ENCODE peak calls at places on chromosome 2, in seven cellular contexts. C, P, T, E, V, F and N are unnamed samples.
A peak's percentile ranks its signal among the peaks of the same experiment; 100 is the strongest.

GRCh38 chr2:149034406-149034805 is 4.1 kb upstream of the LYPD6B start:
- DNase-seq in C (no peak), P (no peak), T (no peak), E (no peak), V (no peak), F (no peak), N (no peak)

GRCh38 chr2:111119004-111119846 is 1.5 kb upstream of the BCL2L11 start:
- DNase-seq in C (peak; percentile 78), P (no peak), T (no peak), E (no peak), V (no peak), F (no peak), N (no peak)

GRCh38 chr2:182503886-182504285 is 77.0 kb upstream of the PDE1A start:
- DNase-seq in C (no peak), P (peak; percentile 18), T (no peak), E (no peak), V (no peak), F (no peak), N (no peak)

GRCh38 chr2:117407746-117408145 is 406.7 kb upstream of the DDX18 start:
- DNase-seq in C (no peak), P (no peak), T (no peak), E (no peak), V (no peak), F (no peak), N (no peak)

GRCh38 chr2:17800693-17801458 is 15.4 kb upstream of the MSGN1 start:
- DNase-seq in C (no peak), P (no peak), T (no peak), E (no peak), V (no peak), F (no peak), N (no peak)

GRCh38 chr2:49175831-49176230 is 21.5 kb upstream of the FSHR start:
- DNase-seq in C (no peak), P (no peak), T (no peak), E (no peak), V (no peak), F (no peak), N (no peak)

GRCh38 chr2:106105151-106105922 is 88.8 kb downstream of the UXS1 start:
- DNase-seq in C (no peak), P (no peak), T (no peak), E (no peak), V (no peak), F (peak; percentile 24), N (no peak)

GRCh38 chr2:17800219-17800618 is 16.0 kb upstream of the MSGN1 start:
- DNase-seq in C (no peak), P (no peak), T (no peak), E (no peak), V (no peak), F (no peak), N (no peak)

GRCh38 chr2:222637072-222637471 is 18.8 kb downstream of the FARSB start:
- DNase-seq in C (no peak), P (no peak), T (no peak), E (no peak), V (no peak), F (no peak), N (no peak)

GRCh38 chr2:191441761-191442160 is 196.6 kb downstream of the MYO1B start:
- DNase-seq in C (no peak), P (peak; percentile 90), T (no peak), E (no peak), V (no peak), F (no peak), N (no peak)

GRCh38 chr2:100742884-100743283 is 77.1 kb upstream of the NPAS2 start:
- DNase-seq in C (no peak), P (peak; percentile 95), T (no peak), E (peak; percentile 43), V (no peak), F (no peak), N (no peak)

GRCh38 chr2:84486436-84487115 is 27.5 kb upstream of the SUCLG1 start:
- DNase-seq in C (no peak), P (peak; percentile 9), T (no peak), E (peak; percentile 75), V (no peak), F (peak; percentile 73), N (peak; percentile 61)

GRCh38 chr2:134836986-134837385 is 1.4 kb upstream of the ACMSD start:
- DNase-seq in C (no peak), P (peak; percentile 59), T (no peak), E (peak; percentile 87), V (no peak), F (peak; percentile 52), N (peak; percentile 94)

GRCh38 chr2:2326053-2326452 is 5.0 kb downstream of the MYT1L start:
- DNase-seq in C (no peak), P (no peak), T (no peak), E (no peak), V (no peak), F (no peak), N (no peak)

GRCh38 chr2:170022692-170023091 is 155.3 kb upstream of the MYO3B start:
- DNase-seq in C (no peak), P (peak; percentile 83), T (no peak), E (peak; percentile 69), V (no peak), F (no peak), N (peak; percentile 80)

GRCh38 chr2:176650101-176650500 is 380.9 kb downstream of the MTX2 start:
- DNase-seq in C (no peak), P (no peak), T (no peak), E (no peak), V (no peak), F (no peak), N (no peak)

GRCh38 chr2:181915096-181915495 is 23.6 kb downstream of the ITPRID2 start:
- DNase-seq in C (no peak), P (no peak), T (no peak), E (no peak), V (no peak), F (no peak), N (no peak)

GRCh38 chr2:96159084-96159830 is 14.0 kb upstream of the DUSP2 start:
- DNase-seq in C (no peak), P (no peak), T (no peak), E (no peak), V (no peak), F (no peak), N (no peak)

GRCh38 chr2:215933141-215933540 is 80.2 kb downstream of the MREG start:
- DNase-seq in C (no peak), P (no peak), T (no peak), E (no peak), V (no peak), F (no peak), N (no peak)

GRCh38 chr2:150413416-150413815 is 74.1 kb downstream of the RND3 start:
- DNase-seq in C (no peak), P (no peak), T (no peak), E (no peak), V (no peak), F (no peak), N (no peak)

GRCh38 chr2:228094377-228094921 is 87.0 kb downstream of the SPHKAP start:
- DNase-seq in C (no peak), P (no peak), T (no peak), E (no peak), V (no peak), F (no peak), N (no peak)

DNA sequence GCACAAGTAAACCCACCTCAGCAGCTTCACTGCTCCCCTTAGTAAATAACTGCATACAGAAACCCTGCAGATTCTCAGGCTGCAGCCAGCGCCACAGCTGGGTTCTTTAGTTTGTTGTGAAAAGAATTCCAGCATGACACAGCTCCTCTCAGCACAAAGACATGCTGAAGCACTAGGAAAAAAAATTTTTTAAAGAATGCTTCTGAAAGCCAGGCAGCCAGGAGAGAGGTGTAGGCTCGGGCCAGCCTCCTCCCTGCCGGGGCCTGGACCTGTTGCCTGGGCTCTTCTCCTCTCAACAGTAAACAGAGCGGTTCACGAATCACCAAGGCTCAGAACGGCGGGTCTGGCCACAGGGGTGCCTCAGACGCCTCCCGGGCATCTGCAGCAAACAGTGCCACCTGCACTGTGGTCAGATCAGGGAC is 95.7 kb upstream of the POU3F3 start:
- DNase-seq in C (no peak), P (no peak), T (no peak), E (peak; percentile 26), V (no peak), F (no peak), N (no peak)
- H3K4me3 ChIP-seq in C (no peak overlapping the region), P (no peak overlapping the region), T (no peak overlapping the region), E (no peak overlapping the region), V (no peak overlapping the region), F (no peak overlapping the region), N (no peak overlapping the region)

GRCh38 chr2:239118264-239118663 is 270.4 kb downstream of the TWIST2 start:
- DNase-seq in C (no peak), P (no peak), T (no peak), E (no peak), V (no peak), F (no peak), N (no peak)
- TF ChIP-seq CTCF in C (no peak), P (no peak), T (no peak), E (no peak), V (no peak), F (no peak), N (no peak)

GRCh38 chr2:74003494-74004211 is 18.9 kb downstream of the TET3 start:
- DNase-seq in C (no peak), P (peak; percentile 83), T (no peak), E (no peak), V (no peak), F (no peak), N (no peak)
- H3K4me3 ChIP-seq in C (no peak overlapping the region), P (peak overlapping the region; percentile 87), T (no peak overlapping the region), E (no peak overlapping the region), V (no peak overlapping the region), F (no peak overlapping the region), N (no peak overlapping the region)

DNA sequence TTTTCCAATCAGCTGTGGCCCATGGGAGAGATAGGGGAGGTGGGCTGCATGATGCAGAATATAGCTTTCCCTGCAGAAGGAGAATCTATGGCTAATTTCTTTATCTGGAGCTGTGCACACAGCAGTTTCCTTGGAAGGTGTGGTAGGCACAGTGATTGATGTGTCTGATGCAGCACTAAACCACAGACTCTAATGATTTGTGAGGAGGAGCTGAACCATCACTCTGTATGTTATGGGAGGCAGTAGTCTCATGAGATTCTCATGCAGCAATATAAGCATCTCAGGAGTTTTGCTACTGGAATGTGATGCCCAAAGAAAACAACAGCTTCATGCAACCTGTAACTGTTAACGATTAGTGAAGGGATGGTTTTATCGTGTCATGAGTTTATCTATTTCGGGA is 286.6 kb downstream of the ARL6IP6 start:
- DNase-seq in C (no peak), P (no peak), T (no peak), E (no peak), V (no peak), F (no peak), N (no peak)
- TF ChIP-seq CTCF in C (no peak), P (no peak), T (no peak), E (no peak), V (no peak), F (no peak), N (no peak)